ENCODE peak calls at places on chromosomes 6 and 20, in five cellular contexts. A is IMR-90, U is GM23338, V is endothelial cell, G is chondrocyte. L is an unnamed sample.

GRCh38 chr6:136491251-136491650 is 59.0 kb downstream of the MAP7 start:
- DNase-seq in G (no peak), U (no peak), A (no peak), V (no peak), L (no peak)

GRCh38 chr6:34276881-34277762 is 28.3 kb upstream of the SMIM29 start:
- DNase-seq in A (no peak), U (no peak), G (no peak), V (no peak), L (no peak)

GRCh38 chr6:79671605-79672266 is 40.6 kb downstream of the SH3BGRL2 start:
- DNase-seq in V (no peak), A (peak; percentile 40), U (no peak), G (no peak), L (peak; percentile 74)

GRCh38 chr20:20719411-20719810 is 7.0 kb upstream of the RALGAPA2 start:
- DNase-seq in A (no peak), U (no peak), V (no peak), G (no peak), L (no peak)

GRCh38 chr6:35473075-35473848 is 5.1 kb downstream of the RPL10A start:
- DNase-seq in U (peak; percentile 19), A (no peak), V (no peak), G (no peak), L (no peak)

GRCh38 chr20:48384147-48384818 is 443.5 kb downstream of the PREX1 start:
- DNase-seq in G (no peak), U (peak; percentile 78), A (no peak), V (no peak), L (no peak)

GRCh38 chr6:2536451-2536850 is 214.3 kb downstream of the MYLK4 start:
- DNase-seq in G (no peak), U (no peak), A (no peak), V (no peak), L (no peak)

GRCh38 chr6:3619800-3620199 is 131.7 kb downstream of the PXDC1 start:
- DNase-seq in U (no peak), G (no peak), A (no peak), V (no peak), L (no peak)

GRCh38 chr20:37365760-37366638 is 20.1 kb downstream of the SRC start:
- DNase-seq in G (no peak), V (no peak), A (no peak), U (no peak), L (no peak)

GRCh38 chr6:1130692-1131091 is 181.2 kb upstream of the FOXQ1 start:
- DNase-seq in G (no peak), A (no peak), V (no peak), U (no peak), L (no peak)

GRCh38 chr20:60482201-60482600 is 524.0 kb downstream of the CDH26 start:
- DNase-seq in V (no peak), U (no peak), G (no peak), A (no peak), L (no peak)

GRCh38 chr6:16257999-16258708 is 19.8 kb downstream of the GMPR start:
- DNase-seq in U (peak; percentile 51), G (no peak), A (peak; percentile 17), V (no peak), L (no peak)

GRCh38 chr20:63351811-63352591 is 9.1 kb downstream of the CHRNA4 start:
- DNase-seq in A (no peak), U (peak; percentile 85), G (no peak), V (no peak), L (no peak)

GRCh38 chr20:5362771-5363170 is 46.0 kb upstream of the PROKR2 start:
- DNase-seq in G (no peak), V (no peak), U (no peak), A (no peak), L (no peak)

GRCh38 chr6:87824813-87825475 is 122.9 kb upstream of the AKIRIN2 start:
- DNase-seq in A (no peak), G (no peak), V (no peak), U (no peak), L (no peak)

GRCh38 chr6:15330174-15330934 is 84.5 kb downstream of the JARID2 start:
- DNase-seq in V (no peak), U (no peak), G (no peak), A (peak; percentile 42), L (no peak)

GRCh38 chr6:35737413-35738211 is 780 bp downstream of the ARMC12 start:
- DNase-seq in V (no peak), A (peak; percentile 87), G (no peak), U (peak; percentile 36), L (peak; percentile 73)

GRCh38 chr20:49641683-49642649 is 71.7 kb downstream of the B4GALT5 start:
- DNase-seq in V (no peak), U (no peak), A (peak; percentile 39), G (no peak), L (no peak)

GRCh38 chr20:40786336-40786735 is 97.3 kb upstream of the MAFB start:
- DNase-seq in A (no peak), U (no peak), G (no peak), V (no peak), L (no peak)

GRCh38 chr6:137173501-137173900 is at the start of gene IL22RA2:
- DNase-seq in U (no peak), V (no peak), A (no peak), G (no peak), L (no peak)

GRCh38 chr6:34144581-34145160 is 1.2 kb downstream of the GRM4 start:
- DNase-seq in A (no peak), V (no peak), G (peak; percentile 74), U (no peak), L (peak; percentile 66)

GRCh38 chr6:154347981-154348380 is 8.6 kb downstream of the IPCEF1 start:
- DNase-seq in A (peak; percentile 18), U (no peak), G (no peak), V (no peak), L (no peak)

GRCh38 chr6:148457137-148457842 is 114.7 kb downstream of the SASH1 start:
- DNase-seq in G (no peak), U (no peak), V (no peak), A (peak; percentile 67), L (no peak)

GRCh38 chr6:155543141-155543870 is 87.7 kb upstream of the NOX3 start:
- DNase-seq in A (no peak), V (no peak), U (no peak), G (no peak), L (no peak)

GRCh38 chr6:150741633-150742200 is 123.8 kb upstream of the MTHFD1L start:
- DNase-seq in A (no peak), U (peak; percentile 68), G (no peak), V (peak; percentile 41), L (no peak)

GRCh38 chr6:130382872-130383490 is 17.2 kb downstream of the TMEM200A start:
- DNase-seq in A (no peak), G (no peak), U (no peak), V (no peak), L (no peak)

GRCh38 chr6:3825331-3825831 is 23.8 kb upstream of the FAM50B start:
- DNase-seq in V (peak; percentile 59), U (peak; percentile 81), G (no peak), A (peak; percentile 32), L (no peak)

GRCh38 chr6:31742894-31743293 is 3.1 kb downstream of the MSH5 start:
- DNase-seq in V (no peak), A (no peak), G (no peak), U (no peak), L (no peak)

GRCh38 chr6:35089216-35089934 is 51.8 kb downstream of the TCP11 start:
- DNase-seq in A (no peak), G (peak; percentile 59), V (no peak), U (no peak), L (no peak)

GRCh38 chr6:160737934-160738333 is 35.9 kb downstream of the PLG start:
- DNase-seq in G (no peak), U (no peak), A (no peak), V (no peak), L (no peak)

GRCh38 chr6:138238368-138238767 is 20.1 kb upstream of the PBOV1 start:
- DNase-seq in U (no peak), V (no peak), A (no peak), G (no peak), L (no peak)

GRCh38 chr6:3759656-3760245 is 8.2 kb upstream of the PXDC1 start:
- DNase-seq in A (peak; percentile 95), G (no peak), U (no peak), V (no peak), L (no peak)

GRCh38 chr6:105273589-105273988 is 93.8 kb upstream of the POPDC3 start:
- DNase-seq in A (no peak), G (no peak), U (peak; percentile 16), V (peak; percentile 19), L (no peak)

GRCh38 chr20:11178946-11179654 is 505.3 kb upstream of the JAG1 start:
- DNase-seq in V (no peak), G (no peak), U (no peak), A (peak; percentile 88), L (no peak)
- TF ChIP-seq CTCF in V (no peak), G (peak; percentile 45), U (no peak), A (no peak), L (no peak)

DNA sequence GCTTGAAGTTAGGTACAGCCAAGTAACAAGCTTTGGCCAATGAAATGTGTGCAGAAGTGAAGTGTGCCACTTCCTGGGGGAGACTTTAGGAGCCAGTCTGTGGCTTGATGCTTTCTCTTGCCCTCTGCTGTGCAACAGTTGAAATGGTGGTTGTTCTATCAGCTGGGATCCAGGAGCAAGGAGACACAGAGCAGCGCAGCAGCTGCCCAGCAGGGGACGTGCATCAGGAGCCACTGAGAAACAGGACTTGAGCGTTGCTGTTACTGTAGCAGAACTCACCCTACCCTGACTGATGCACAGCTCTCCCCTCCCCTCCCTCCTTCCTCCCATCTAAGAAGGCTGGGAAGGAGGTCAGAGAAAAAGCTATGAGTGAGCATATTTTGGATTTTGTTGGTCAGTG is 18.9 kb upstream of the CCN5 start:
- DNase-seq in A (no peak), V (no peak), U (peak; percentile 34), G (no peak), L (no peak)
- TF ChIP-seq CTCF in A (no peak), V (no peak), U (no peak), G (no peak), L (no peak)

DNA sequence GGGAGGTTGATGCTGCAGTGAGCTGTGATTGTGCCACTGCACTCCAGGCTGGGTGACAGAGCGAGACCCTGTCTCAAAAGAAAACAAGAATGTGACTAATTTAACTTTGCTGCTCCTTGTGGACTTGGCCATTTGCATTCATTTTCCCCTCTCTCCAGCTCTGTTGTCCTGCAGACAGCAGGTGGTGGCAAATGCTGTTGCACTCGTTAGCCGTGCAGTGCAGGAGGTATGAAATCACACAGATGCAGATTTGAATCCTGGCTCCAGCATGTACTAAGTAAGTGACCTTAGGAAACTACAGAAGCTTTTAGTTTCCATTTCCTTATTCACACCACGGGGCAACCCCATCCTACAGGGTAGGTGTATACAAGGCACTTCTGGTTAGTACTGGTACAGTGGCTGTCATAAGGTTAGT is 9.6 kb upstream of the BEND3 start:
- DNase-seq in V (no peak), A (no peak), U (peak; percentile 35), G (no peak), L (no peak)
- TF ChIP-seq CTCF in V (no peak), A (no peak), U (no peak), G (no peak), L (no peak)

GRCh38 chr20:35881676-35882075 is 72.6 kb downstream of the SCAND1 start:
- DNase-seq in U (no peak), V (no peak), G (no peak), A (no peak), L (no peak)

GRCh38 chr20:35885212-35885611 is 69.1 kb downstream of the SCAND1 start:
- DNase-seq in G (no peak), A (no peak), U (no peak), V (no peak), L (no peak)

GRCh38 chr20:35884541-35884865 is 69.8 kb downstream of the SCAND1 start:
- DNase-seq in U (no peak), A (no peak), V (no peak), G (no peak), L (no peak)

GRCh38 chr20:35883778-35884540 is 70.3 kb downstream of the SCAND1 start:
- DNase-seq in V (peak; percentile 59), U (peak; percentile 87), G (no peak), A (peak; percentile 100), L (peak; percentile 82)

GRCh38 chr20:35883341-35883777 is 70.9 kb downstream of the SCAND1 start:
- DNase-seq in V (no peak), G (no peak), U (no peak), A (no peak), L (no peak)
- TF ChIP-seq CTCF in V (no peak), G (no peak), U (no peak), A (no peak), L (no peak)

L was measured in spleen.